ENCODE peak calls at places on chromosome 10, in eight cellular contexts. C, B, R, Z, V, Y, D and L are unnamed samples.

GRCh38 chr10:113126506-113127192 is 176.6 kb downstream of the TCF7L2 start:
- DNase-seq in V (peak), B (peak), D (peak), Y (no peak), Z (peak), C (peak), R (peak), L (peak)

GRCh38 chr10:56881218-56881617 is 520.2 kb upstream of the ZWINT start:
- DNase-seq in V (no peak), R (no peak), C (no peak), D (no peak), B (no peak), Y (no peak), Z (no peak), L (no peak)

GRCh38 chr10:17735166-17735941 is 16.6 kb upstream of the TMEM236 start:
- DNase-seq in C (no peak), V (peak), Y (no peak), Z (no peak), B (no peak), D (no peak), R (no peak), L (no peak)

GRCh38 chr10:71024490-71024889 is 136.1 kb upstream of the PCBD1 start:
- DNase-seq in V (no peak), C (no peak), R (no peak), D (no peak), Z (no peak), Y (no peak), B (no peak), L (no peak)

GRCh38 chr10:115827650-115828049 is 445.4 kb downstream of the GFRA1 start:
- DNase-seq in V (no peak), B (no peak), D (no peak), Y (no peak), C (no peak), R (peak), Z (no peak), L (no peak)

GRCh38 chr10:126949161-126949503 is 43.9 kb downstream of the DOCK1 start:
- DNase-seq in D (no peak), R (no peak), B (no peak), Z (no peak), Y (no peak), C (no peak), V (no peak), L (no peak)

GRCh38 chr10:129568562-129569344 is 101.7 kb downstream of the MGMT start:
- DNase-seq in Y (no peak), C (no peak), D (no peak), V (no peak), R (no peak), Z (peak), B (no peak), L (no peak)

GRCh38 chr10:94279835-94280709 is 82.7 kb downstream of the NOC3L start:
- DNase-seq in B (peak), Y (peak), V (peak), D (peak), R (no peak), Z (peak), C (peak), L (peak)

GRCh38 chr10:81179805-81180452 is 642.2 kb downstream of the SH2D4B start:
- DNase-seq in D (peak), R (no peak), C (peak), V (no peak), Y (peak), Z (peak), B (no peak), L (no peak)

GRCh38 chr10:128318366-128318765 is 192.1 kb upstream of the MKI67 start:
- DNase-seq in Z (no peak), Y (no peak), B (no peak), C (no peak), R (no peak), D (no peak), V (no peak), L (no peak)

GRCh38 chr10:5283305-5284158 is 81.2 kb upstream of the UCN3 start:
- DNase-seq in B (no peak), Y (peak), D (peak), Z (peak), C (peak), V (peak), R (peak), L (peak)

GRCh38 chr10:6493521-6494451 is 86.3 kb downstream of the PRKCQ start:
- DNase-seq in V (no peak), B (peak), R (no peak), Z (no peak), D (no peak), C (no peak), Y (no peak), L (no peak)

GRCh38 chr10:18549105-18549504 is 102.3 kb downstream of the NSUN6 start:
- DNase-seq in V (no peak), C (no peak), D (no peak), R (no peak), B (no peak), Z (no peak), Y (no peak), L (no peak)

GRCh38 chr10:2772791-2773644 is 294.3 kb upstream of the PFKP start:
- DNase-seq in D (no peak), C (peak), Z (no peak), B (no peak), V (no peak), R (no peak), Y (no peak), L (no peak)

GRCh38 chr10:14476641-14477407 is 146.1 kb upstream of the FRMD4A start:
- DNase-seq in Y (no peak), C (no peak), Z (no peak), V (no peak), R (no peak), B (no peak), D (no peak), L (no peak)

GRCh38 chr10:69876286-69876685 is 74.6 kb downstream of the COL13A1 start:
- DNase-seq in Z (no peak), Y (no peak), B (no peak), V (no peak), C (no peak), R (no peak), D (no peak), L (no peak)

GRCh38 chr10:132637477-132638129 is 100.0 kb downstream of the INPP5A start:
- DNase-seq in R (peak), B (peak), Y (peak), C (peak), V (no peak), Z (peak), D (peak), L (no peak)

GRCh38 chr10:125190414-125190813 is 30.1 kb upstream of the CTBP2 start:
- DNase-seq in D (no peak), V (no peak), C (no peak), Y (no peak), R (no peak), B (no peak), Z (no peak), L (no peak)
- TF ChIP-seq CTCF in D (no peak), V (no peak), C (no peak), Y (no peak), R (no peak), B (no peak), Z (no peak), L (no peak)

GRCh38 chr10:650691-651615 is 38.5 kb downstream of the DIP2C start:
- DNase-seq in D (no peak), R (peak), B (peak), Z (peak), V (no peak), Y (no peak), C (no peak), L (no peak)
- H3K4me3 ChIP-seq in D (no peak), R (peak), B (no peak), Z (no peak), V (peak), Y (no peak), C (no peak), L (no peak)

DNA sequence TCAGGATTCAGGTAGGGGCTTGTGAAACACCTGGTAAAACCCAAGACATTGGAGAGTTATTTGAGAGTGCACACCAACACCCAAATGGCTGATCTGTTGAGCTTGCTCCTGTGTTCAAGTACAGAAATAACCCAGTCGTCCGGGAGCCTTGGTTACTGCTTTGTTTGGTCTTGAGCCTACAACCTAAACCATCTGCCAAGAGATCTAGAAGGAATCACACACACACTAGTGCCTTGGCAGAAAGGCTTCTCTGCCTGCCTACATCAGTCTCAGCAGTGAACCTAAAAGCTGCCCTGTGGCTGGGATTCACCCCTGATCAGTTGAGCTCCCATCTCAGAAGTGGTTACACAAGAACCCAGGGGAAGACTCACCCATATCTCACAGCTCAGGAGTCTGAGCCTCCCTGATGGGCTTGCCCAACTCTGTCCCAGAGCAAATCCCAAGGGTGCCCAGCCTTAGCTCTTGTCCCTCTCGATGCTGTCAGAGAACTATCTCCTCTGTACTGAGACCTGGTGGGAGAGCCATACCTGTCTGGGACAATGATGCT is 167.6 kb downstream of the CXCL12 start:
- DNase-seq in D (no peak), R (no peak), V (no peak), Z (no peak), C (no peak), Y (no peak), B (no peak), L (no peak)
- TF ChIP-seq CTCF in D (no peak), R (no peak), V (no peak), Z (no peak), C (no peak), Y (no peak), B (no peak), L (no peak)

DNA sequence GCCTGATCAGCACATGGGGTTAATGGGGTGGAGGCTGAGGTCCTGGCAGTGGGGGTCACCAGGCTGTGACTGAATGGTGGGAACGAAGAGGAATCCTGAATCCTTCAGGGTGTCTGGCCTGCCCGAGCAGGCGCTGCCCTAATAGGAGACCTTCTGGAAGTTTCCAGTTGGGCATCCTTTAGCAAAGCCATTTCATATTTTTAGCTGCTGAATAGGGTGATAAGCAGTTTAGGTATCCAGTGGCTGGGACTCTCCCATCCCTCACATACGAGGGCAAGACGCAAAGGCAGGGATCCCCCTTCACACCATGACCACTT is 159.3 kb downstream of the SH3PXD2A start:
- DNase-seq in V (no peak), Z (no peak), Y (no peak), R (no peak), D (no peak), C (no peak), B (no peak), L (no peak)
- H3K4me3 ChIP-seq in V (no peak), Z (no peak), Y (no peak), R (peak), D (no peak), C (no peak), B (no peak), L (no peak)